ENCODE peak calls at places on chromosome 7, in six cellular contexts. K, Y, A, G, B and C are unnamed samples.

GRCh38 chr7:91657386-91658120 is 222.9 kb downstream of the MTERF1 start:
- DNase-seq in K (no peak), Y (no peak), A (no peak), G (no peak), B (no peak), C (peak; percentile 22)

GRCh38 chr7:131284702-131285419 is 42.8 kb upstream of the MKLN1 start:
- DNase-seq in K (no peak), Y (no peak), A (no peak), G (no peak), B (no peak), C (peak; percentile 45)

GRCh38 chr7:102434039-102434481 is 685 bp downstream of the ORAI2 start:
- DNase-seq in K (peak; percentile 75), Y (no peak), A (no peak), G (no peak), B (no peak), C (no peak)

GRCh38 chr7:85471740-85472139 is 284.9 kb upstream of the SEMA3D start:
- DNase-seq in K (no peak), Y (no peak), A (no peak), G (no peak), B (no peak), C (no peak)

GRCh38 chr7:114823290-114823689 is 98.6 kb upstream of the MDFIC start:
- DNase-seq in K (no peak), Y (no peak), A (no peak), G (no peak), B (no peak), C (peak; percentile 13)

GRCh38 chr7:44184221-44184873 is 4.9 kb downstream of the GCK start:
- DNase-seq in K (no peak), Y (no peak), A (peak; percentile 78), G (no peak), B (peak; percentile 15), C (peak; percentile 41)

GRCh38 chr7:151330656-151331055 is 11.0 kb upstream of the NUB1 start:
- DNase-seq in K (no peak), Y (no peak), A (no peak), G (no peak), B (no peak), C (no peak)

GRCh38 chr7:2970907-2971306 is 72.8 kb downstream of the CARD11 start:
- DNase-seq in K (no peak), Y (no peak), A (no peak), G (no peak), B (no peak), C (no peak)

GRCh38 chr7:80127412-80128150 is 7.0 kb upstream of the GNAI1 start:
- DNase-seq in K (no peak), Y (peak; percentile 37), A (no peak), G (no peak), B (peak; percentile 38), C (peak; percentile 24)

GRCh38 chr7:101453617-101454016 is 90.9 kb downstream of the COL26A1 start:
- DNase-seq in K (peak; percentile 6), Y (no peak), A (no peak), G (no peak), B (no peak), C (no peak)

GRCh38 chr7:50454968-50455367 is 4.8 kb upstream of the FIGNL1 start:
- DNase-seq in K (no peak), Y (no peak), A (no peak), G (no peak), B (no peak), C (no peak)

GRCh38 chr7:155398944-155399343 is 59.0 kb upstream of the EN2 start:
- DNase-seq in K (peak; percentile 69), Y (no peak), A (no peak), G (no peak), B (no peak), C (no peak)

GRCh38 chr7:139673230-139673629 is 104.6 kb downstream of the HIPK2 start:
- DNase-seq in K (peak; percentile 61), Y (no peak), A (no peak), G (peak; percentile 90), B (peak; percentile 34), C (no peak)

GRCh38 chr7:89607797-89608196 is 546.5 kb upstream of the STEAP1 start:
- DNase-seq in K (no peak), Y (no peak), A (no peak), G (no peak), B (no peak), C (no peak)

GRCh38 chr7:150479023-150479716 is 28.7 kb downstream of the GIMAP8 start:
- DNase-seq in K (no peak), Y (no peak), A (no peak), G (no peak), B (no peak), C (no peak)

GRCh38 chr7:55464422-55464821 is 99.3 kb downstream of the LANCL2 start:
- DNase-seq in K (peak; percentile 4), Y (no peak), A (no peak), G (no peak), B (no peak), C (no peak)
- TF ChIP-seq JUND in K (no peak), Y (no peak), A (no peak), G (no peak), B (no peak), C (no peak)

GRCh38 chr7:1562611-1563051 is 6.6 kb upstream of the TMEM184A start:
- DNase-seq in K (peak; percentile 66), Y (no peak), A (no peak), G (no peak), B (no peak), C (no peak)
- TF ChIP-seq JUND in K (no peak), Y (no peak), A (no peak), G (no peak), B (no peak), C (no peak)

GRCh38 chr7:64558323-64558705 is 4.6 kb downstream of the ZNF680 start:
- DNase-seq in K (no peak), Y (no peak), A (no peak), G (no peak), B (no peak), C (no peak)

GRCh38 chr7:64557601-64558322 is 5.1 kb downstream of the ZNF680 start:
- DNase-seq in K (no peak), Y (no peak), A (no peak), G (no peak), B (no peak), C (peak; percentile 18)

GRCh38 chr7:64551375-64552142 is 11.3 kb downstream of the ZNF680 start:
- DNase-seq in K (no peak), Y (no peak), A (no peak), G (no peak), B (no peak), C (no peak)

GRCh38 chr7:64558781-64559180 is 4.1 kb downstream of the ZNF680 start:
- DNase-seq in K (no peak), Y (no peak), A (no peak), G (no peak), B (no peak), C (no peak)

GRCh38 chr7:64555046-64555445 is 7.8 kb downstream of the ZNF680 start:
- DNase-seq in K (no peak), Y (no peak), A (no peak), G (no peak), B (no peak), C (no peak)
- TF ChIP-seq JUND in K (no peak), Y (no peak), A (no peak), G (no peak), B (no peak), C (no peak)

GRCh38 chr7:134836447-134836846 is 57.0 kb downstream of the CALD1 start:
- DNase-seq in K (no peak), Y (no peak), A (no peak), G (no peak), B (no peak), C (no peak)
- TF ChIP-seq JUND in K (no peak), Y (no peak), A (no peak), G (no peak), B (no peak), C (no peak)

DNA sequence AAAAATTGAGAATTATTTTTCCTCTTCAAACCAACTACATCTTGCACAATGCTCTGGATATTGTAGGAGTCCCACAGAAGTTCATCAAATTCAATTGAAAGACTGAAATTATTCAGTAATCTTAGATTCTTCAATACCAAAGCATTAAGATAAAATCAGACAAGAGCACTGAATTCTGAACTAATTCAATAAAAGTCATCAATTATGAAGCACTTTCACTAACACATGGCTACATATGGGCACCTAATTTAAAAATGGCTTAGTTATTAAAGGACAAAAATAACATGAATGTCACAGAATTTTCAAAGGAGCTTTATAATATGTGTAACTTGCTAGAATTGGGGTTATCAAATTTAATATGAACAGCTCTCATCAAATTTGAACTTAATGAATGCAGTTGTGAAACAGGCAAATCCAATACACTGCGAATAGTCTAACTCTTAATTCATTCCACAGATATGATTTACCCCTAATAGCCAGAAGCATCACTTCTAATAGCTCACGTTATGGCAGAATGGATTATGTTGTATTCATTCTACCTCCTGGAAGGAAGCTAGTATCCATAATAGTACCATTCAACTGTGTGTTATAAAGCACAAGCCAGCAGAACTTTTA is 116.8 kb downstream of the GRM8 start:
- DNase-seq in K (peak; percentile 44), Y (no peak), A (no peak), G (no peak), B (no peak), C (no peak)
- TF ChIP-seq JUND in K (no peak), Y (no peak), A (no peak), G (no peak), B (no peak), C (no peak)

GRCh38 chr7:119482209-119482608 is 790.8 kb upstream of the KCND2 start:
- DNase-seq in K (peak; percentile 22), Y (peak; percentile 32), A (peak; percentile 43), G (peak; percentile 12), B (peak; percentile 47), C (peak; percentile 46)
- TF ChIP-seq JUND in K (no peak), Y (no peak), A (no peak), G (no peak), B (no peak), C (no peak)

GRCh38 chr7:5638994-5639393 is 142.5 kb downstream of the RNF216 start:
- DNase-seq in K (no peak), Y (no peak), A (no peak), G (no peak), B (no peak), C (no peak)
- TF ChIP-seq JUND in K (no peak), Y (no peak), A (no peak), G (no peak), B (no peak), C (no peak)

DNA sequence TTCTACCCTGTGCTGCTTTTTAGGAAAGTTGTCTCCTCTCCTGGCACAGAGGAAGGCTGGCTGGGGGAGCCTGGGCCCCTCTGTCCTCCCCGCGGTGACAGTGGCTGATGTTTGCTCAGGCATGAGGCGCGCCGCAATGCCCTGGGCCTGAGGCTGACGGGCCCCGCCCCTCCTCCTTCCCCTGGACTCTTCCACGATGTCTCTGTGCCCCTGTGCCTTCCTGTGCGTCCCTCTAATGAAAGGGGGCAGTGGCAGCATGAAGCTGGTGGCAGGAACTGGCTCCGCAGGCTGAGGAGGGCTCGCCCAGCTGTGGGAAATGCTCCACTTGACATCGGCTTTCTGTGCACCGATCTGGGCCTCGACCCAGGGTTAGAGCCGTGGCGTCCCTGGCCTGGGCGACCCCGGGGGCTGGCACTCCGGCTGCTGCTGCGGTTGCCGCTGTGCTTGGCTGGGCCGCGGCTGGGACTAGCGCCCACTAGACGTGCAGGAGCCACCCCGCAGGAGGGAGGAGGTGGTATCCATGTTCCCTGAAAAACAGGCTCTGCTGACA is 67.9 kb downstream of the ZNF680 start:
- DNase-seq in K (peak; percentile 73), Y (no peak), A (no peak), G (no peak), B (no peak), C (peak; percentile 43)
- TF ChIP-seq JUND in K (no peak), Y (no peak), A (no peak), G (no peak), B (no peak), C (no peak)